ENCODE peak calls at places on chromosomes 7 and 10, in five cellular contexts. D, G, X, T and A are unnamed samples.

GRCh38 chr10:52313350-52314006 is 603 bp upstream of the DKK1 start:
- DNase-seq in G (no peak), T (peak; percentile 13), D (no peak), X (no peak), A (no peak)

GRCh38 chr7:80134105-80134535 is 511 bp upstream of the GNAI1 start:
- DNase-seq in T (no peak), X (peak; percentile 67), D (no peak), G (no peak), A (peak; percentile 36)

GRCh38 chr10:5910323-5911100 is 20.5 kb downstream of the FBH1 start:
- DNase-seq in X (no peak), G (no peak), D (no peak), T (no peak), A (no peak)

GRCh38 chr7:129785457-129786178 is 167.1 kb downstream of the UBE2H start:
- DNase-seq in X (no peak), T (no peak), D (no peak), G (peak; percentile 21), A (no peak)

GRCh38 chr7:95180-95862 is 97.0 kb upstream of the FAM20C start:
- DNase-seq in T (no peak), X (no peak), D (no peak), G (no peak), A (no peak)

GRCh38 chr7:90749774-90750173 is 153.7 kb downstream of the CDK14 start:
- DNase-seq in X (no peak), T (peak; percentile 75), D (no peak), G (no peak), A (no peak)

GRCh38 chr10:79386637-79387465 is 39.6 kb downstream of the PPIF start:
- DNase-seq in G (no peak), X (peak; percentile 39), D (no peak), T (no peak), A (peak; percentile 2)

GRCh38 chr10:4835494-4835918 is 9.5 kb downstream of the AKR1E2 start:
- DNase-seq in D (no peak), X (no peak), G (peak; percentile 42), T (no peak), A (no peak)

GRCh38 chr10:26445411-26446031 is 7.4 kb downstream of the APBB1IP start:
- DNase-seq in X (no peak), D (no peak), T (no peak), G (no peak), A (no peak)

GRCh38 chr10:5561704-5562645 is 37.2 kb downstream of the CALML3 start:
- DNase-seq in T (no peak), G (no peak), D (no peak), X (peak; percentile 20), A (no peak)

GRCh38 chr7:98551541-98552273 is 65.4 kb upstream of the NPTX2 start:
- DNase-seq in T (no peak), X (no peak), G (no peak), D (no peak), A (no peak)

GRCh38 chr10:59279991-59280390 is 82.4 kb downstream of the FAM13C start:
- DNase-seq in X (no peak), G (no peak), T (no peak), D (no peak), A (no peak)

GRCh38 chr7:105306160-105306784 is 82.4 kb downstream of the SRPK2 start:
- DNase-seq in T (no peak), G (no peak), X (no peak), D (no peak), A (no peak)

GRCh38 chr7:32500922-32501341 is 5.6 kb downstream of the AVL9 start:
- DNase-seq in D (no peak), G (no peak), T (peak; percentile 51), X (no peak), A (no peak)

GRCh38 chr10:28459453-28460144 is 73.3 kb upstream of the WAC start:
- DNase-seq in G (no peak), D (no peak), X (no peak), T (peak; percentile 22), A (no peak)

GRCh38 chr10:21048086-21048485 is 151.0 kb upstream of the NEBL start:
- DNase-seq in G (no peak), D (no peak), T (no peak), X (no peak), A (no peak)

GRCh38 chr7:136925556-136925955 is 57.1 kb downstream of the CHRM2 start:
- DNase-seq in G (no peak), D (no peak), X (no peak), T (peak; percentile 5), A (no peak)

GRCh38 chr10:341081-341740 is 206.0 kb downstream of the ZMYND11 start:
- DNase-seq in X (no peak), T (no peak), G (no peak), D (no peak), A (no peak)

GRCh38 chr10:34113504-34114225 is 701.4 kb downstream of the PARD3 start:
- DNase-seq in T (peak; percentile 75), G (no peak), D (no peak), X (no peak), A (no peak)

GRCh38 chr10:11058965-11059364 is 41.3 kb downstream of the CELF2 start:
- DNase-seq in G (no peak), D (no peak), T (no peak), X (no peak), A (no peak)

GRCh38 chr10:75228834-75229233 is 6.9 kb downstream of the COMTD1 start:
- DNase-seq in G (no peak), D (no peak), X (no peak), T (no peak), A (no peak)

GRCh38 chr10:127036987-127037386 is 131.8 kb downstream of the DOCK1 start:
- DNase-seq in D (no peak), X (no peak), G (no peak), T (no peak), A (no peak)

GRCh38 chr10:47101196-47101595 is 190.0 kb downstream of the PTPN20 start:
- DNase-seq in X (no peak), T (no peak), G (no peak), D (no peak), A (no peak)

GRCh38 chr10:30915141-30915540 is 116.5 kb downstream of the ZNF438 start:
- DNase-seq in T (peak; percentile 15), G (no peak), D (no peak), X (no peak), A (no peak)

GRCh38 chr7:142301299-142301698 is 43.4 kb upstream of the PRSS58 start:
- DNase-seq in X (no peak), D (no peak), G (no peak), T (no peak), A (no peak)

GRCh38 chr7:91286432-91286831 is 22.2 kb downstream of the FZD1 start:
- DNase-seq in G (no peak), D (no peak), T (peak; percentile 49), X (no peak), A (no peak)

GRCh38 chr10:49539320-49539885 is 482 bp upstream of the ERCC6 start:
- DNase-seq in D (no peak), X (peak; percentile 60), T (peak; percentile 17), G (no peak), A (no peak)

GRCh38 chr10:50310560-50311174 is 59.4 kb upstream of the ASAH2 start:
- DNase-seq in T (peak; percentile 61), D (no peak), G (no peak), X (no peak), A (no peak)

DNA sequence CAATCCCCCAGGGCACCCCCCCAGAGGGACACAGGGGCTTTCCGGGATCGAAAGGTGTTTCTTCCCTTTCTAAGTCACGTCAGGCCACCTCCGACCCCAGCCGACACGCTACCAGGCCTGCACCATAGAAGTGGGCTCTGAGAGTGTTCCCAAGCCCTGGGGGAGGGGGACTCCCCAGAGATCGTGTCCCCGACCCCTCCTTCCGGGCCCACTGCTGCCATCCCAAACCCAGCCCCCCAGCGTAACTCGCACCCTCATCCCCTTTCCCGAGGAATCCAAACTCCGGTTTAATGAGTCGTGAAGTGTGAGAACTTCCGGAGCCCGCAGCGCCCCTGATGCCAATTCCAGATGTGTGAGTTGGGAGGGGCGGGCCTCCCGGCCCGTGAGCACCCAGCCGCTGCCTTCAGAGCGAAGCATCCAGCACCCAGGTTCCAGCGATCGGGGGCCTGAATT is 11.3 kb downstream of the UNCX start:
- DNase-seq in D (no peak), T (no peak), X (no peak), G (no peak), A (no peak)
- H3K27me3 ChIP-seq in D (peaks cover 96% of the 10 kb centered on the region), T (peaks cover 91% of the 10 kb centered on the region), X (peaks cover 100% of the 10 kb centered on the region), G (peaks cover 64% of the 10 kb centered on the region), A (peaks cover 58% of the 10 kb centered on the region)

GRCh38 chr7:36749282-36749960 is 25.1 kb upstream of the AOAH start:
- DNase-seq in X (no peak), T (no peak), D (no peak), G (no peak), A (no peak)

GRCh38 chr7:36747969-36748574 is 23.8 kb upstream of the AOAH start:
- DNase-seq in X (no peak), T (no peak), G (no peak), D (no peak), A (no peak)

GRCh38 chr7:36747251-36747968 is 23.1 kb upstream of the AOAH start:
- DNase-seq in X (no peak), T (no peak), G (no peak), D (no peak), A (no peak)

GRCh38 chr7:36755484-36755883 is 31.2 kb upstream of the AOAH start:
- DNase-seq in X (no peak), G (no peak), D (no peak), T (no peak), A (no peak)

DNA sequence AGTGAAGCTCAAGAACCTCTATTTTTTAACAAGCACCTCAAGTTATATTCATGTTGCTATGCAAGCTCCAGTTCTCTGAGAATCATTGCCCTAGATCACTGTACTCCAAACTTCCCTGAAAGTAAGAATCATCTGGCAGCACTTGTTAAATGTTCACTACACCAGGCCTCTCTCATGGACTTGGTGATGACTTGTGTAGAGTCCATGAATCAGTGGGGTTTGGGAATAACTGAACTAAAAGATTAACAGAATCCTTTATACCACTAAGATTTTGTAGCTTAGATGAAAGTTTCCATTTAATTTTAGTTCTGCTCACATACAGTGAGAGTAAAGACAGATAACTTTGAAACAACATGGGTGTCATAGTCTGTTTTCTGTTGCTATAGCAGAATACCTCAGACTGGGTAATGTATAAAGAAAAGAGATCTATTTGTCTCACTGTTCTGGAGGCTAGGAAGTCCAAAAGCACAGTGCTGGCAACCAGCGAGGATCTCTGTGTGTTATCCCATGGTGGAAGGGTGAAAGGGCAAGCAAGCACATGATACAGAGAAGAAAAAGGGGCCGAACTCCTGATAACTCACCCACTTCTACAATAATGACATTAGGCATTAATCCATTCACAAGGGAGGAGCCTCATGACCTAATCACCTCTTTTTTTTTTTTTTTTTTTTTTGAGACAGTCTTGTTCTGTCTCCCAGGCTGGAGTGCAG is 27.9 kb upstream of the AOAH start:
- DNase-seq in D (no peak), G (no peak), X (no peak), T (no peak), A (no peak)
- H3K27ac ChIP-seq in D (no peak overlapping the region), G (no peak overlapping the region), X (no peak overlapping the region), T (no peak overlapping the region), A (no peak overlapping the region)

DNA sequence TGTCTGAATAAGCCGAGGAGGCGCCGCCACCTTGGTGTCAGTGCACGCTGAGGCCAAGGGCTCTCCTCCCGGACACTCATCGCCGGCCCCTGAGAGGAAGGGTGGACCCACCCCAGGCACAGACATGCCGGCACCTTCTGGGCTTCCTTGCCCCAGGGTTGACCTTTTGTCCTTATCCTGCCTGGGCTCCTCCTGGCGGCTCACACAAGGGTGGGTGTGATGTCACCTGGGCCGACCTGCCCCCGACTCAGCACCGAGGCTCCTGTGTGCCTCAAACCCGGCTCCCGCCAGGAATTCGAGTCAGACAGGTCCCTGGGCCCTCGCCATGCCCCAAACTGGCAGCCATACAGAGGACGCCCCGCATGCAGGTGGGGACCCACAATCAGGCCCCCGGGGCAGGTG is 17.7 kb upstream of the CFAP46 start:
- DNase-seq in D (no peak), T (no peak), G (no peak), X (no peak), A (no peak)
- H3K27me3 ChIP-seq in D (no peaks in the 10 kb centered on the region), T (peaks cover 27% of the 10 kb centered on the region), G (no peaks in the 10 kb centered on the region), X (peaks cover 10% of the 10 kb centered on the region), A (no peaks in the 10 kb centered on the region)

GRCh38 chr7:44882899-44883298 is 2.4 kb downstream of the PURB start:
- DNase-seq in X (no peak), D (no peak), G (no peak), T (no peak), A (no peak)
- H3K27ac ChIP-seq in X (no peak overlapping the region), D (no peak overlapping the region), G (peak overlapping the region; percentile 22), T (peak overlapping the region; percentile 98), A (no peak overlapping the region)